ENCODE peak calls at places on chromosomes 1 and 21, in ten cellular contexts. One of them, this sample, is unnamed.
A peak's percentile ranks its signal among the peaks of the same experiment; 100 is the strongest.

GRCh38 chr1:159000070-159000409 is 9.7 kb upstream of the IFI16 start:
- DNase-seq in ovary: no peak
- DNase-seq in tibial artery: no peak
- DNase-seq in fibroblast of lung: no peak
- DNase-seq in A549: no peak
- DNase-seq in tibial nerve: no peak
- DNase-seq in prostate gland: no peak
- DNase-seq in fibroblast of pulmonary artery: no peak
- DNase-seq in AG09309: no peak
- DNase-seq in HFF-Myc: no peak
- DNase-seq in this sample: no peak

GRCh38 chr1:29120955-29121485 is 2.7 kb downstream of the TMEM200B start:
- DNase-seq in ovary: peak; percentile 67
- DNase-seq in tibial artery: no peak
- DNase-seq in fibroblast of lung: peak; percentile 38
- DNase-seq in A549: peak; percentile 41
- DNase-seq in tibial nerve: no peak
- DNase-seq in prostate gland: no peak
- DNase-seq in fibroblast of pulmonary artery: peak; percentile 39
- DNase-seq in AG09309: no peak
- DNase-seq in HFF-Myc: no peak
- DNase-seq in this sample: no peak

GRCh38 chr1:228349701-228350171 is 56.9 kb downstream of the TRIM11 start:
- DNase-seq in ovary: peak; percentile 8
- DNase-seq in tibial artery: peak; percentile 16
- DNase-seq in fibroblast of lung: no peak
- DNase-seq in A549: no peak
- DNase-seq in tibial nerve: no peak
- DNase-seq in prostate gland: no peak
- DNase-seq in fibroblast of pulmonary artery: no peak
- DNase-seq in AG09309: no peak
- DNase-seq in HFF-Myc: no peak
- DNase-seq in this sample: no peak

GRCh38 chr1:16162163-16162822 is 6.4 kb upstream of the EPHA2 start:
- DNase-seq in ovary: no peak
- DNase-seq in tibial artery: no peak
- DNase-seq in fibroblast of lung: no peak
- DNase-seq in A549: no peak
- DNase-seq in tibial nerve: no peak
- DNase-seq in prostate gland: no peak
- DNase-seq in fibroblast of pulmonary artery: no peak
- DNase-seq in AG09309: no peak
- DNase-seq in HFF-Myc: no peak
- DNase-seq in this sample: no peak

GRCh38 chr1:153488731-153489130 is 28.3 kb upstream of the S100A7 start:
- DNase-seq in ovary: peak; percentile 37
- DNase-seq in tibial artery: peak; percentile 71
- DNase-seq in fibroblast of lung: peak; percentile 85
- DNase-seq in A549: no peak
- DNase-seq in tibial nerve: no peak
- DNase-seq in prostate gland: no peak
- DNase-seq in fibroblast of pulmonary artery: no peak
- DNase-seq in AG09309: no peak
- DNase-seq in HFF-Myc: no peak
- DNase-seq in this sample: no peak

GRCh38 chr1:192709544-192709943 is 73.6 kb downstream of the RGS13 start:
- DNase-seq in ovary: no peak
- DNase-seq in tibial artery: no peak
- DNase-seq in fibroblast of lung: peak; percentile 49
- DNase-seq in A549: no peak
- DNase-seq in tibial nerve: no peak
- DNase-seq in prostate gland: no peak
- DNase-seq in fibroblast of pulmonary artery: no peak
- DNase-seq in AG09309: no peak
- DNase-seq in HFF-Myc: no peak
- DNase-seq in this sample: no peak

GRCh38 chr1:227447531-227447990 is 115.8 kb upstream of the ZNF678 start:
- DNase-seq in ovary: no peak
- DNase-seq in tibial artery: peak; percentile 46
- DNase-seq in fibroblast of lung: peak; percentile 19
- DNase-seq in A549: peak; percentile 57
- DNase-seq in tibial nerve: no peak
- DNase-seq in prostate gland: no peak
- DNase-seq in fibroblast of pulmonary artery: peak; percentile 51
- DNase-seq in AG09309: peak; percentile 5
- DNase-seq in HFF-Myc: no peak
- DNase-seq in this sample: no peak

GRCh38 chr1:16981269-16981849 is 939 bp upstream of the MFAP2 start:
- DNase-seq in ovary: no peak
- DNase-seq in tibial artery: no peak
- DNase-seq in fibroblast of lung: peak; percentile 96
- DNase-seq in A549: no peak
- DNase-seq in tibial nerve: no peak
- DNase-seq in prostate gland: no peak
- DNase-seq in fibroblast of pulmonary artery: peak; percentile 81
- DNase-seq in AG09309: peak; percentile 78
- DNase-seq in HFF-Myc: no peak
- DNase-seq in this sample: peak; percentile 87

GRCh38 chr1:66337249-66337648 is 196.7 kb upstream of the SGIP1 start:
- DNase-seq in ovary: no peak
- DNase-seq in tibial artery: no peak
- DNase-seq in fibroblast of lung: no peak
- DNase-seq in A549: no peak
- DNase-seq in tibial nerve: no peak
- DNase-seq in prostate gland: no peak
- DNase-seq in fibroblast of pulmonary artery: no peak
- DNase-seq in AG09309: no peak
- DNase-seq in HFF-Myc: no peak
- DNase-seq in this sample: no peak

GRCh38 chr1:2348346-2349275 is 42.7 kb downstream of the MORN1 start:
- DNase-seq in ovary: peak; percentile 7
- DNase-seq in tibial artery: peak; percentile 9
- DNase-seq in fibroblast of lung: no peak
- DNase-seq in A549: no peak
- DNase-seq in tibial nerve: no peak
- DNase-seq in prostate gland: no peak
- DNase-seq in fibroblast of pulmonary artery: no peak
- DNase-seq in AG09309: no peak
- DNase-seq in HFF-Myc: no peak
- DNase-seq in this sample: no peak

GRCh38 chr1:1943834-1944570 is 24.9 kb upstream of the TMEM52 start:
- DNase-seq in ovary: peak; percentile 44
- DNase-seq in tibial artery: peak; percentile 55
- DNase-seq in fibroblast of lung: peak; percentile 22
- DNase-seq in A549: peak; percentile 71
- DNase-seq in tibial nerve: no peak
- DNase-seq in prostate gland: peak; percentile 22
- DNase-seq in fibroblast of pulmonary artery: peak; percentile 31
- DNase-seq in AG09309: no peak
- DNase-seq in HFF-Myc: no peak
- DNase-seq in this sample: no peak

GRCh38 chr1:234185438-234185837 is 187.8 kb upstream of the COA6 start:
- DNase-seq in ovary: no peak
- DNase-seq in tibial artery: no peak
- DNase-seq in fibroblast of lung: no peak
- DNase-seq in A549: no peak
- DNase-seq in tibial nerve: no peak
- DNase-seq in prostate gland: no peak
- DNase-seq in fibroblast of pulmonary artery: no peak
- DNase-seq in AG09309: no peak
- DNase-seq in HFF-Myc: no peak
- DNase-seq in this sample: no peak

GRCh38 chr21:44871576-44872265 is 1.8 kb downstream of the PTTG1IP start:
- DNase-seq in ovary: peak; percentile 54
- DNase-seq in tibial artery: peak; percentile 77
- DNase-seq in fibroblast of lung: peak; percentile 78
- DNase-seq in A549: no peak
- DNase-seq in tibial nerve: no peak
- DNase-seq in prostate gland: peak; percentile 47
- DNase-seq in fibroblast of pulmonary artery: peak; percentile 86
- DNase-seq in AG09309: peak; percentile 49
- DNase-seq in HFF-Myc: no peak
- DNase-seq in this sample: no peak

GRCh38 chr1:22638476-22639234 is 2.2 kb downstream of the C1QA start:
- DNase-seq in ovary: no peak
- DNase-seq in tibial artery: no peak
- DNase-seq in fibroblast of lung: no peak
- DNase-seq in A549: no peak
- DNase-seq in tibial nerve: no peak
- DNase-seq in prostate gland: no peak
- DNase-seq in fibroblast of pulmonary artery: no peak
- DNase-seq in AG09309: no peak
- DNase-seq in HFF-Myc: no peak
- DNase-seq in this sample: no peak

GRCh38 chr1:116092752-116093489 is 18.3 kb upstream of the MAB21L3 start:
- DNase-seq in ovary: no peak
- DNase-seq in tibial artery: no peak
- DNase-seq in fibroblast of lung: no peak
- DNase-seq in A549: no peak
- DNase-seq in tibial nerve: no peak
- DNase-seq in prostate gland: no peak
- DNase-seq in fibroblast of pulmonary artery: no peak
- DNase-seq in AG09309: no peak
- DNase-seq in HFF-Myc: no peak
- DNase-seq in this sample: no peak

GRCh38 chr1:155457237-155457636 is 105.4 kb downstream of the ASH1L start:
- DNase-seq in ovary: no peak
- DNase-seq in tibial artery: no peak
- DNase-seq in fibroblast of lung: no peak
- DNase-seq in A549: no peak
- DNase-seq in tibial nerve: no peak
- DNase-seq in prostate gland: no peak
- DNase-seq in fibroblast of pulmonary artery: no peak
- DNase-seq in AG09309: no peak
- DNase-seq in HFF-Myc: no peak
- DNase-seq in this sample: no peak

GRCh38 chr1:6602669-6603423 is at the start of gene KLHL21:
- DNase-seq in ovary: peak; percentile 93
- DNase-seq in tibial artery: peak; percentile 86
- DNase-seq in fibroblast of lung: peak; percentile 86
- DNase-seq in A549: peak; percentile 66
- DNase-seq in tibial nerve: peak; percentile 85
- DNase-seq in prostate gland: peak; percentile 87
- DNase-seq in fibroblast of pulmonary artery: peak; percentile 89
- DNase-seq in AG09309: no peak
- DNase-seq in HFF-Myc: peak; percentile 26
- DNase-seq in this sample: no peak

DNA sequence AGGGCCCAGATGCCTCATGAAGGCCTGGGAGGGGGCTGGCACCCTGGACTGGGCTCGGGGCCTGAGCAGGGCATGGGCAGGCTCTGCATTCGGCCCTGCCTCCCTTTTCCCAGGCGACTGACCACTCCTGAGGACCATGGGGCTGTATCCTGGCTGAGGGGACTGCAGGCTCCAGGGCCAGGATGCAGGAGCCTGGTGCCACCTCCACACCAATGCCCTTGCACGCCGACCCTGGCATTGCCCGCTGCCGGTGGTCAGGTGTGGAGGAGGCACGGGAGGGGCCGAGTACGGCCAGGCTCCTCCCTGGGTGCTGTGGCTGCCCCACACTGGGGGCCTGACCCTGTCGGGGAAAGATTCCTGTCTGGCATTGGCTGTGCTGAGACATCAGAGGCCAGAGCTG is 128.9 kb downstream of the SIK1 start:
- DNase-seq in ovary: no peak
- DNase-seq in tibial artery: no peak
- DNase-seq in fibroblast of lung: no peak
- DNase-seq in A549: no peak
- DNase-seq in tibial nerve: no peak
- DNase-seq in prostate gland: no peak
- DNase-seq in fibroblast of pulmonary artery: no peak
- DNase-seq in AG09309: no peak
- DNase-seq in HFF-Myc: no peak
- DNase-seq in this sample: no peak
- TF ChIP-seq CTCF in ovary: no peak
- TF ChIP-seq CTCF in tibial artery: no peak
- TF ChIP-seq CTCF in fibroblast of lung: no peak
- TF ChIP-seq CTCF in A549: no peak
- TF ChIP-seq CTCF in tibial nerve: no peak
- TF ChIP-seq CTCF in prostate gland: no peak
- TF ChIP-seq CTCF in fibroblast of pulmonary artery: no peak
- TF ChIP-seq CTCF in AG09309: no peak
- TF ChIP-seq CTCF in HFF-Myc: no peak
- TF ChIP-seq CTCF in this sample: no peak

GRCh38 chr1:231334079-231334666 is 3.5 kb downstream of the EXOC8 start:
- DNase-seq in ovary: no peak
- DNase-seq in tibial artery: no peak
- DNase-seq in fibroblast of lung: no peak
- DNase-seq in A549: no peak
- DNase-seq in tibial nerve: no peak
- DNase-seq in prostate gland: no peak
- DNase-seq in fibroblast of pulmonary artery: no peak
- DNase-seq in AG09309: no peak
- DNase-seq in HFF-Myc: no peak
- DNase-seq in this sample: no peak
- H3K4me3 ChIP-seq in ovary: peak overlapping the region; percentile 0
- H3K4me3 ChIP-seq in tibial artery: peak overlapping the region; percentile 97
- H3K4me3 ChIP-seq in fibroblast of lung: peak overlapping the region; percentile 96
- H3K4me3 ChIP-seq in A549: peak overlapping the region; percentile 24
- H3K4me3 ChIP-seq in tibial nerve: no peak overlapping the region
- H3K4me3 ChIP-seq in prostate gland: no peak overlapping the region
- H3K4me3 ChIP-seq in fibroblast of pulmonary artery: peak overlapping the region; percentile 100
- H3K4me3 ChIP-seq in AG09309: peak overlapping the region; percentile 13
- H3K4me3 ChIP-seq in HFF-Myc: peak overlapping the region; percentile 74
- H3K4me3 ChIP-seq in this sample: peak overlapping the region; percentile 32

DNA sequence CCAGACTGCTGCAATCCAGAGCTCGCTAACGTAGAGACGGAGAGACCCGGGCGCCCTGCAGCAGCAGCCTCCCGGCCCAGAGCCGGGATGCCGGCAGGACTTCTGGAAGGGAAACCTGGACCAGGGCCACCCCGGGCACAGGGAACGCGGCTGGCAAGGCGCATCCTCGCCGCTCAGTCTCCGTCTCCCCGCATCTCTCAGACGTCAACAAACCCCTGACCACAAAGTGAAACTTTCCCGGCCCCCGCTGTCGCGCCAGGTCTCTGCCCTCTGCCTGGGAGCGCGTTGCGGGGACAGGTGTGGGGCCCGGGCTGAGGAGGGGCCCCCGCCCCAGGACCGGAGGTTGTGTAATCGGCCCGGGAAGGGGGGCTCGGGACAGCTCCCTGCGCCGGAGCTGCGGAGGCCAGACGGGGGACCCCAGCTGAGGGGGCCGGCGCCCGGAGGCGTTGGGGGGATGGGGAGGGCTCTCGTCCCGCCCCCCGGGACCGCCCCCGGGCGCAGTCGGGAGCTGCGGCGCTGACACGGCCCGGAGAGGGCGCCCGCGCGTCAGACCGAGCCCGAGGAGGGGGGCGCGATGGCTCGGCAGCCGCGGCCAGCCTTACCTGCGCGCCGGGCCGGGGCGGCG is 116.6 kb upstream of the HIVEP3 start:
- DNase-seq in ovary: peak; percentile 73
- DNase-seq in tibial artery: peak; percentile 35
- DNase-seq in fibroblast of lung: peak; percentile 56
- DNase-seq in A549: peak; percentile 16
- DNase-seq in tibial nerve: peak; percentile 27
- DNase-seq in prostate gland: peak; percentile 48
- DNase-seq in fibroblast of pulmonary artery: peak; percentile 60
- DNase-seq in AG09309: no peak
- DNase-seq in HFF-Myc: no peak
- DNase-seq in this sample: no peak
- TF ChIP-seq CTCF in ovary: peak; percentile 60
- TF ChIP-seq CTCF in tibial artery: no peak
- TF ChIP-seq CTCF in fibroblast of lung: no peak
- TF ChIP-seq CTCF in A549: peak; percentile 60
- TF ChIP-seq CTCF in tibial nerve: peak; percentile 73
- TF ChIP-seq CTCF in prostate gland: peak; percentile 49
- TF ChIP-seq CTCF in fibroblast of pulmonary artery: no peak
- TF ChIP-seq CTCF in AG09309: peak; percentile 29
- TF ChIP-seq CTCF in HFF-Myc: peak; percentile 22
- TF ChIP-seq CTCF in this sample: peak; percentile 68

GRCh38 chr1:13828454-13829151 is 128.6 kb downstream of the PRDM2 start:
- DNase-seq in ovary: peak; percentile 63
- DNase-seq in tibial artery: no peak
- DNase-seq in fibroblast of lung: no peak
- DNase-seq in A549: peak; percentile 19
- DNase-seq in tibial nerve: no peak
- DNase-seq in prostate gland: no peak
- DNase-seq in fibroblast of pulmonary artery: no peak
- DNase-seq in AG09309: no peak
- DNase-seq in HFF-Myc: no peak
- DNase-seq in this sample: no peak
- H3K4me3 ChIP-seq in ovary: no peak overlapping the region
- H3K4me3 ChIP-seq in tibial artery: no peak overlapping the region
- H3K4me3 ChIP-seq in fibroblast of lung: no peak overlapping the region
- H3K4me3 ChIP-seq in A549: no peak overlapping the region
- H3K4me3 ChIP-seq in tibial nerve: no peak overlapping the region
- H3K4me3 ChIP-seq in prostate gland: no peak overlapping the region
- H3K4me3 ChIP-seq in fibroblast of pulmonary artery: no peak overlapping the region
- H3K4me3 ChIP-seq in AG09309: no peak overlapping the region
- H3K4me3 ChIP-seq in HFF-Myc: no peak overlapping the region
- H3K4me3 ChIP-seq in this sample: no peak overlapping the region

This sample was measured in AG04449.